ENCODE peak calls at places on chromosomes 5 and 9, in four cellular contexts. U is left lung, B is H9, T is heart right ventricle. Q is an unnamed sample. For H3K27me3, the result is how much of the 10 kb centered on the place peaks cover.

GRCh38 chr5:1179383-1179715 is 22.0 kb upstream of the SLC6A19 start:
- DNase-seq in B (no peak), U (peak), T (peak), Q (no peak)

GRCh38 chr5:87686018-87686417 is 273.3 kb upstream of the CCNH start:
- DNase-seq in B (no peak), T (no peak), U (no peak), Q (no peak)

GRCh38 chr5:131375351-131375750 is 111.5 kb downstream of the CDC42SE2 start:
- DNase-seq in T (no peak), U (no peak), B (no peak), Q (no peak)

GRCh38 chr9:120841930-120842684 is 615 bp downstream of the PSMD5 start:
- DNase-seq in T (no peak), U (no peak), B (no peak), Q (no peak)

GRCh38 chr9:136578915-136579637 is 33.2 kb upstream of the NOTCH1 start:
- DNase-seq in U (peak), B (peak), T (peak), Q (peak)

GRCh38 chr5:160511280-160511929 is 89.8 kb downstream of the PTTG1 start:
- DNase-seq in B (no peak), T (no peak), U (no peak), Q (no peak)

GRCh38 chr5:6788439-6788838 is 75.2 kb downstream of the TENT4A start:
- DNase-seq in U (no peak), T (no peak), B (no peak), Q (no peak)

GRCh38 chr9:31519011-31519410 is 865.4 kb upstream of the ACO1 start:
- DNase-seq in U (no peak), T (no peak), B (peak), Q (no peak)

GRCh38 chr9:15831384-15831783 is 278.5 kb downstream of the CCDC171 start:
- DNase-seq in U (no peak), T (no peak), B (no peak), Q (no peak)

GRCh38 chr5:60945760-60946253 is 802 bp downstream of the NDUFAF2 start:
- DNase-seq in U (peak), B (no peak), T (no peak), Q (peak)

GRCh38 chr9:109232449-109232848 is 65.4 kb upstream of the FRRS1L start:
- DNase-seq in U (no peak), B (no peak), T (no peak), Q (no peak)

GRCh38 chr5:134510970-134511795 is 14.3 kb upstream of the JADE2 start:
- DNase-seq in U (no peak), B (peak), T (no peak), Q (no peak)

GRCh38 chr9:92257327-92257726 is 36.2 kb downstream of the IARS1 start:
- DNase-seq in U (no peak), B (no peak), T (no peak), Q (no peak)

GRCh38 chr5:54659651-54660050 is 142.1 kb downstream of the SNX18 start:
- DNase-seq in T (no peak), U (no peak), B (no peak), Q (no peak)

GRCh38 chr5:88954511-88954910 is 71.5 kb upstream of the MEF2C start:
- DNase-seq in T (no peak), U (no peak), B (no peak), Q (no peak)

GRCh38 chr9:79263666-79264460 is 307.9 kb upstream of the TLE4 start:
- DNase-seq in U (no peak), B (no peak), T (peak), Q (no peak)

GRCh38 chr5:52808316-52808901 is 20.7 kb downstream of the ITGA1 start:
- DNase-seq in T (no peak), B (no peak), U (no peak), Q (no peak)

GRCh38 chr9:115640887-115641286 is 512.7 kb upstream of the PAPPA start:
- DNase-seq in U (no peak), T (no peak), B (no peak), Q (no peak)

GRCh38 chr9:6566409-6567139 is 79.0 kb downstream of the GLDC start:
- DNase-seq in U (no peak), T (no peak), B (no peak), Q (no peak)

GRCh38 chr9:128317629-128318028 is 4.6 kb downstream of the TRUB2 start:
- DNase-seq in U (no peak), B (no peak), T (no peak), Q (no peak)

GRCh38 chr9:114282507-114282906 is 40.4 kb upstream of the ORM1 start:
- DNase-seq in B (no peak), T (no peak), U (no peak), Q (no peak)

GRCh38 chr5:41312478-41313060 is 99.2 kb upstream of the C6 start:
- DNase-seq in U (no peak), T (no peak), B (no peak), Q (no peak)

GRCh38 chr5:152488869-152489268 is 83.8 kb upstream of the NMUR2 start:
- DNase-seq in T (no peak), B (no peak), U (no peak), Q (no peak)

GRCh38 chr9:131668439-131669233 is 71.2 kb downstream of the RAPGEF1 start:
- DNase-seq in U (peak), T (no peak), B (no peak), Q (peak)

GRCh38 chr5:3068401-3068800 is 316.9 kb upstream of the IRX2 start:
- DNase-seq in B (no peak), U (no peak), T (no peak), Q (no peak)

GRCh38 chr5:81232449-81233079 is 558 bp upstream of the CKMT2 start:
- DNase-seq in U (no peak), B (peak), T (peak), Q (no peak)

GRCh38 chr9:33263936-33264472 is 504 bp downstream of the BAG1 start:
- DNase-seq in T (peak), B (peak), U (peak), Q (peak)

GRCh38 chr5:109987970-109988369 is 298.2 kb downstream of the MAN2A1 start:
- DNase-seq in U (no peak), B (no peak), T (no peak), Q (no peak)

GRCh38 chr9:87562062-87562461 is 64.4 kb downstream of the DAPK1 start:
- DNase-seq in B (no peak), T (no peak), U (no peak), Q (no peak)

GRCh38 chr9:87564706-87565335 is 67.2 kb downstream of the DAPK1 start:
- DNase-seq in U (no peak), B (no peak), T (no peak), Q (no peak)

GRCh38 chr9:87564111-87564510 is 66.4 kb downstream of the DAPK1 start:
- DNase-seq in U (no peak), T (no peak), B (no peak), Q (no peak)

GRCh38 chr9:87558606-87559005 is 60.9 kb downstream of the DAPK1 start:
- DNase-seq in U (no peak), B (no peak), T (no peak), Q (no peak)

GRCh38 chr9:87562530-87562929 is 64.9 kb downstream of the DAPK1 start:
- DNase-seq in T (no peak), U (no peak), B (no peak), Q (no peak)
- H3K27me3 ChIP-seq in T (under half), U (under half), B (under half), Q (under half)

GRCh38 chr5:179211631-179212030 is 133.6 kb downstream of the ADAMTS2 start:
- DNase-seq in U (peak), B (no peak), T (no peak), Q (no peak)

GRCh38 chr5:179210478-179210877 is 134.8 kb downstream of the ADAMTS2 start:
- DNase-seq in U (peak), B (no peak), T (no peak), Q (peak)

GRCh38 chr5:179211076-179211475 is 134.2 kb downstream of the ADAMTS2 start:
- DNase-seq in U (peak), T (no peak), B (no peak), Q (no peak)

GRCh38 chr5:179214678-179215077 is 130.6 kb downstream of the ADAMTS2 start:
- DNase-seq in B (no peak), T (no peak), U (no peak), Q (no peak)

DNA sequence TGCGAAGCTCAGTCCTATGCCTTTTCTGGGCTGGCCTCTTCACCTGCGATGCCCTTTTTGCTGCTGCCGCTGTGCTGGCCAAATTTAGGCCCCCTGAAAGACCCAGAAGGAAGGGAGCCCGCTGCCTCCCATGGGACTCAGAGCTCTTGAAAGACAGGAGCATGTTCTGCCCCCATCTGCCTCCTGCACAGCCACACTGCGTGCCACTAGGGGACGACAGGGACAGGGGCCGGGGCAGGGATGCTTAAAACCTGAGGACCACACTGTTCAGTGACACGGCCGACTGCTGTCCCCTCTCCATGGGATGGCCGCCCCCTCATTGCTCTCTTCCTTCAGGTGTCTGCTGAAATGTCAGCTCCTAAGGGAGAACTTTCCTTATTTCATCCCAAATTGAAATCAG is 132.4 kb downstream of the ADAMTS2 start:
- DNase-seq in T (no peak), B (no peak), U (peak), Q (no peak)
- TF ChIP-seq CTCF in T (peak), B (peak), U (no peak), Q (no peak)

GRCh38 chr5:123091258-123091987 is 2.4 kb downstream of the PRDM6 start:
- DNase-seq in B (no peak), U (no peak), T (no peak), Q (no peak)

GRCh38 chr5:123088031-123088805 is 823 bp upstream of the PRDM6 start:
- DNase-seq in U (peak), B (peak), T (no peak), Q (no peak)

GRCh38 chr5:123089572-123089970 is 530 bp downstream of the PRDM6 start:
- DNase-seq in B (peak), U (peak), T (no peak), Q (no peak)

GRCh38 chr5:123090641-123091257 is 1.7 kb downstream of the PRDM6 start:
- DNase-seq in U (peak), B (peak), T (no peak), Q (no peak)

DNA sequence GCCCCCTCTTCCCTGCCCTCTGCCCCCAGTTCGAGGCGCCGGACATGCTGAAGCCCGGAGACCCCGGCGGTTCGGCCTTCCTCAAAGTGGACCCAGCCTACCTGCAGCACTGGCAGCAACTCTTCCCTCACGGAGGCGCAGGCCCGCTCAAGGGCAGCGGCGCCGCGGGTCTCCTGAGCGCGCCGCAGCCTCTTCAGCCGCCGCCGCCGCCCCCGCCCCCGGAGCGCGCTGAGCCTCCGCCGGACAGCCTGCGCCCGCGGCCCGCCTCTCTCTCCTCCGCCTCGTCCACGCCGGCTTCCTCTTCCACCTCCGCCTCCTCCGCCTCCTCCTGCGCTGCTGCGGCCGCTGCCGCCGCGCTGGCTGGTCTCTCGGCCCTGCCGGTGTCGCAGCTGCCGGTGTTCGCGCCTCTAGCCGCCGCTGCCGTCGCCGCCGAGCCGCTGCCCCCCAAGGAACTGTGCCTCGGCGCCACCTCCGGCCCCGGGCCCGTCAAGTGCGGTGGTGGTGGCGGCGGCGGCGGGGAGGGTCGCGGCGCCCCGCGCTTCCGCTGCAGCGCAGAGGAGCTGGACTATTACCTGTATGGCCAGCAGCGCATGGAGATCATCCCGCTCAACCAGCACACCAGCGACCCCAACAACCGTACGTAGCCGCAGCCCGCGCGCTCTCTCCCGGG is 1.1 kb downstream of the PRDM6 start:
- DNase-seq in B (peak), T (peak), U (peak), Q (no peak)
- H3K27me3 ChIP-seq in B (half or more), T (under half), U (half or more), Q (under half)

DNA sequence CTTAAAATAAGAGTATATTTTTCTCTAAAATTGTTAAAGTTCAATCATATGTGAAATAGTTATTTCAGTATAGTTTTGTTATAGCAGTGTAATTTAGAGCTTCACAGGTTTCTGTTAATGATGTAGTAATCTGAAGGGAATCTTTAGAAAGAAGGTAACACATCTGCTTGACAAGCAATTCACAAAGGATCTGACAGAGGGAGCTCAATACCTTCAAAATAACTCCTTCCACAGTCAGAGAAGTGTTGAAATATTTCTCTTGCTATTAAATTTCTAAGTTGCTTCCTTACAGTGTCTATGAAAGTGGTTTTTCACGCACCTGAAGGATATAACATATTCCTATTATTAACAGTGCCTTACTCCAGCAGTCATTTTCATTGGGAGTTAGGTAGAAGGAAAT is 44.9 kb downstream of the SLC25A51 start:
- DNase-seq in B (no peak), T (no peak), U (no peak), Q (no peak)
- TF ChIP-seq CTCF in B (peak), T (no peak), U (no peak), Q (no peak)

GRCh38 chr5:170113517-170113891 is 7.8 kb downstream of the FOXI1 start:
- DNase-seq in U (no peak), B (no peak), T (no peak), Q (no peak)

GRCh38 chr5:170109059-170110031 is 3.6 kb downstream of the FOXI1 start:
- DNase-seq in T (no peak), U (no peak), B (peak), Q (no peak)

GRCh38 chr5:170110403-170111087 is 4.8 kb downstream of the FOXI1 start:
- DNase-seq in U (no peak), T (no peak), B (peak), Q (no peak)

GRCh38 chr5:170112876-170113516 is 7.3 kb downstream of the FOXI1 start:
- DNase-seq in U (no peak), B (peak), T (no peak), Q (no peak)

GRCh38 chr5:170111088-170111796 is 5.5 kb downstream of the FOXI1 start:
- DNase-seq in T (no peak), B (peak), U (no peak), Q (no peak)
- H3K27me3 ChIP-seq in T (under half), B (under half), U (under half), Q (under half)

Q was measured in pancreas.